ENCODE peak calls at places on chromosomes 3 and 15, in six cellular contexts. F, X, W, B, D and H are unnamed samples. For H3K4me1, the result is how much of the 10 kb centered on the place peaks cover.

GRCh38 chr15:27846722-27847420 is 252.2 kb downstream of the OCA2 start:
- DNase-seq in D (no peak), X (no peak), W (no peak), B (no peak), F (no peak), H (no peak)

GRCh38 chr3:186472466-186473008 is 71.6 kb downstream of the CRYGS start:
- DNase-seq in B (no peak), F (no peak), W (peak), D (no peak), X (no peak), H (no peak)

GRCh38 chr3:186259612-186260383 is 102.2 kb downstream of the DGKG start:
- DNase-seq in B (peak), D (peak), F (peak), X (peak), W (peak), H (peak)

GRCh38 chr15:50066202-50066601 is 52.8 kb downstream of the ATP8B4 start:
- DNase-seq in W (peak), D (no peak), F (no peak), X (peak), B (no peak), H (peak)

GRCh38 chr15:31856581-31856980 is 173.7 kb upstream of the CHRNA7 start:
- DNase-seq in D (no peak), W (no peak), X (no peak), F (no peak), B (no peak), H (no peak)

GRCh38 chr15:53753813-53754212 is 5.7 kb downstream of the WDR72 start:
- DNase-seq in D (no peak), B (no peak), X (no peak), W (no peak), F (no peak), H (no peak)

GRCh38 chr3:108329087-108329486 is 32.7 kb downstream of the HHLA2 start:
- DNase-seq in W (no peak), F (no peak), X (no peak), D (no peak), B (no peak), H (no peak)

GRCh38 chr3:101806491-101806890 is 27.5 kb downstream of the NXPE3 start:
- DNase-seq in B (no peak), D (no peak), W (no peak), X (no peak), F (no peak), H (no peak)

GRCh38 chr3:180829409-180830405 is 82.8 kb upstream of the FXR1 start:
- DNase-seq in D (no peak), F (no peak), B (no peak), W (no peak), X (no peak), H (no peak)

GRCh38 chr3:113242091-113242581 is 30.8 kb downstream of the BOC start:
- DNase-seq in W (peak), X (peak), D (no peak), F (no peak), B (peak), H (peak)

GRCh38 chr3:109927726-109928125 is 590.4 kb upstream of the DPPA4 start:
- DNase-seq in X (peak), D (no peak), W (peak), F (no peak), B (no peak), H (peak)

GRCh38 chr15:99307735-99308134 is 56.5 kb downstream of the LRRC28 start:
- DNase-seq in X (no peak), D (no peak), F (no peak), B (no peak), W (peak), H (peak)

GRCh38 chr3:123153124-123153523 is 48.6 kb upstream of the SEC22A start:
- DNase-seq in B (no peak), F (no peak), X (no peak), D (no peak), W (no peak), H (no peak)

GRCh38 chr3:124409650-124410275 is 320.5 kb upstream of the UMPS start:
- DNase-seq in D (no peak), W (peak), X (peak), F (no peak), B (no peak), H (peak)

GRCh38 chr3:158455406-158455805 is 115.6 kb upstream of the MLF1 start:
- DNase-seq in X (no peak), F (no peak), B (no peak), W (no peak), D (no peak), H (no peak)

GRCh38 chr3:185071401-185071800 is 81.5 kb downstream of the C3orf70 start:
- DNase-seq in X (peak), B (no peak), F (no peak), D (no peak), W (no peak), H (no peak)

GRCh38 chr15:98154863-98155262 is 194.4 kb downstream of the ARRDC4 start:
- DNase-seq in B (no peak), F (no peak), D (no peak), W (peak), X (peak), H (peak)

GRCh38 chr3:148023994-148024393 is 614.8 kb downstream of the ZIC1 start:
- DNase-seq in D (no peak), W (peak), B (no peak), F (no peak), X (no peak), H (peak)

GRCh38 chr3:119098620-119099222 is 47.2 kb upstream of the TEX55 start:
- DNase-seq in W (peak), X (peak), F (no peak), D (peak), B (no peak), H (peak)

GRCh38 chr3:177538064-177538742 is 340.9 kb upstream of the TBL1XR1 start:
- DNase-seq in B (no peak), W (peak), F (no peak), X (no peak), D (no peak), H (peak)

GRCh38 chr3:142724682-142725351 is 983 bp downstream of the TRPC1 start:
- DNase-seq in B (peak), W (peak), F (peak), D (no peak), X (peak), H (peak)

GRCh38 chr3:71092665-71093064 is 490.9 kb downstream of the FOXP1 start:
- DNase-seq in F (no peak), W (no peak), B (no peak), X (no peak), D (no peak), H (no peak)

GRCh38 chr3:195247863-195248189 is 23.1 kb downstream of the XXYLT1 start:
- DNase-seq in D (no peak), W (no peak), X (peak), B (no peak), F (no peak), H (no peak)

GRCh38 chr3:131903988-131904415 is 130.8 kb downstream of the CPNE4 start:
- DNase-seq in X (peak), B (no peak), D (no peak), W (peak), F (no peak), H (peak)

GRCh38 chr3:78823859-78824258 is 943.9 kb downstream of the ROBO1 start:
- DNase-seq in X (peak), D (no peak), F (no peak), W (peak), B (no peak), H (peak)

GRCh38 chr3:64342940-64343691 is 117.8 kb upstream of the PRICKLE2 start:
- DNase-seq in X (peak), F (no peak), W (peak), B (no peak), D (no peak), H (peak)

GRCh38 chr3:75655501-75655904 is 8.6 kb upstream of the FRG2C start:
- DNase-seq in W (no peak), D (no peak), X (peak), F (no peak), B (peak), H (no peak)

GRCh38 chr3:114380233-114380645 is 86.4 kb downstream of the TIGIT start:
- DNase-seq in W (peak), D (no peak), B (no peak), F (no peak), X (peak), H (peak)

GRCh38 chr15:80415331-80415730 is 11.1 kb downstream of the ARNT2 start:
- DNase-seq in B (no peak), X (no peak), W (no peak), F (no peak), D (no peak), H (no peak)

GRCh38 chr3:37922721-37923575 is 61.3 kb downstream of the CTDSPL start:
- DNase-seq in F (no peak), B (no peak), X (no peak), W (peak), D (no peak), H (peak)

GRCh38 chr15:67124911-67125588 is 59.6 kb downstream of the SMAD3 start:
- DNase-seq in F (no peak), X (no peak), B (no peak), W (no peak), D (no peak), H (no peak)
- H2BK15ac ChIP-seq in F (no peak), X (no peak), B (no peak), W (peak), D (no peak), H (peak)

GRCh38 chr3:127736801-127737539 is 64.2 kb downstream of the ABTB1 start:
- DNase-seq in F (no peak), D (no peak), X (no peak), B (no peak), W (no peak), H (no peak)
- H3K4me1 ChIP-seq in F (under half), D (under half), X (under half), B (under half), W (under half), H (half or more)

GRCh38 chr3:99663981-99664380 is 25.6 kb downstream of the COL8A1 start:
- DNase-seq in F (no peak), W (no peak), D (no peak), X (no peak), B (no peak), H (no peak)

GRCh38 chr3:99666201-99666600 is 27.8 kb downstream of the COL8A1 start:
- DNase-seq in D (no peak), B (no peak), W (no peak), F (no peak), X (no peak), H (peak)

GRCh38 chr3:99668044-99668443 is 29.6 kb downstream of the COL8A1 start:
- DNase-seq in W (no peak), D (no peak), F (no peak), B (no peak), X (no peak), H (no peak)

GRCh38 chr3:99662838-99663570 is 24.6 kb downstream of the COL8A1 start:
- DNase-seq in W (no peak), B (peak), D (no peak), F (no peak), X (no peak), H (no peak)

DNA sequence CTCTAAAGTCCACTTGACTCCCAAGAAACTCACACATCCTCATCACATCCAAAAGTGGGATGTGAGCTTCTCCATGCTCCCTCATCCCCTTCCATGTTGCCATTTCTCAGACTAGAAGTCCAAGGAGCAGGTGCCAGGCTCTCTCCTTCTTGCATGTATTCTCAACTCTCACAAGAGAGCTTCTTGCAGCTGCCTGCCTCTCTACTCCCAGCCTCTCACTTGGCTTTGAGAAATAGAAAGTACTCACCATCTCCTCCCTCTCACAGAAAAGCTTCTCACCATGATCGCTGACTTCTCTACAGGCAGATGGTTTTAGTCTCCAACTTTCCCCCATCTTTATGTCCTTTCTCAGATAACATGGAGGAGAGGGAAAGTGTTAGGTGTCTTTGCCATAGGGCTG is 26.6 kb downstream of the COL8A1 start:
- DNase-seq in F (no peak), X (no peak), D (no peak), B (no peak), W (no peak), H (no peak)
- H2AK5ac ChIP-seq in F (no peak), X (no peak), D (no peak), B (no peak), W (no peak), H (no peak)

GRCh38 chr3:42447481-42447880 is 37.1 kb upstream of the LYZL4 start:
- DNase-seq in W (no peak), F (no peak), D (no peak), B (no peak), X (no peak), H (no peak)
- H2BK15ac ChIP-seq in W (no peak), F (no peak), D (no peak), B (no peak), X (no peak), H (no peak)

GRCh38 chr3:183275418-183275817 is 22.4 kb downstream of the B3GNT5 start:
- DNase-seq in B (no peak), F (no peak), D (no peak), X (no peak), W (peak), H (no peak)
- H3K4me1 ChIP-seq in B (under half), F (under half), D (under half), X (under half), W (under half), H (under half)

DNA sequence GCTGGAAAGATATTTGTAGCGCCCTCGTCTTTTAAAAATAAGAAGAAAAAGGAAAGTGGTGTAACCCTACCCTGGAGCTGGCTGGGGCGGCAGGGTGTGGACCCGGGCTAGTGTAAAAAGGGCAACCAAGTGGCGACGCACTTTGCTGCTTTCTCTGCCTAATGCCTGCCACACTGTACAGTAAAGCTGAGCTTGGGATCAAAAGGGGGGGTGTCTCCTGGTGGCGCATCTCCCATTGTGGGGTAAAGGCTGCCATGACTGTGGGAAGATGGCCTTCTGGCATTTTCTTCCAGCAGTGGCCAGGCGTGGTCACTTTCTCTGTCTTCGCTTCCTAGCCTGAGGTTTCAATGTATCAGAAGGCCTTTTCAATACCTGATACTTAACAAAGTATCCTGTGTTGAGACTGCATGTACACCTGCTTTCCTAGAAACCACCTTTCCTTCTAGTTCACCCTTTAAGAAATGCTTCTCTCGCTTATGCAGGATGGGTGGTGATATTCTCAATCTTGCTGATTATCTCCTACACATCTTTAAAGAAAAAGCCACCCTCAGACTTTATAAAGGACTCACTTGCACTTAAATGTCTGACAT is 901 bp downstream of the ARL6IP5 start:
- DNase-seq in X (no peak), W (no peak), D (no peak), F (no peak), B (no peak), H (peak)
- H2AK5ac ChIP-seq in X (no peak), W (peak), D (no peak), F (no peak), B (no peak), H (peak)

DNA sequence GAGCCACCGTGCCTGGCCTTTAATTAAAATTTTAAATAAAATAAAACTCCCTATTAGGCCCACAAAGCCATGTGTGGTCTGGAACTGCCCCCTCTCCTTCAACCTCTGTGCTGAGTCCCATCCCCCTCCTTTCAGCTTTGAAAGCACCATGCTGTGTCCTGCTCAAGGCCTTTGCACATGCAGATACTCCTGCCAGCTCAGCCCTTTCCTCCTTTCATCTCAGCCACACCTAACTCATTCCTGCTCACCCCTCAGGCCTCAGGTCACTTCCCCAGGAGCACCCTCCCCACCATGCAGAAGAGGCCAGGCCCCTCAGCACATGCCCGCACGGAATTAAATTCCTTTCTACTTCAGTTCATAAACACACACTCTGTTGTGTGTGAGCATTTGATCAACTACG is 28.1 kb downstream of the ATRIP start:
- DNase-seq in F (peak), X (peak), W (no peak), B (peak), D (no peak), H (no peak)
- H2BK15ac ChIP-seq in F (no peak), X (no peak), W (no peak), B (no peak), D (no peak), H (no peak)

GRCh38 chr15:36612063-36612788 is 32.8 kb downstream of the CDIN1 start:
- DNase-seq in B (no peak), X (peak), W (peak), D (no peak), F (no peak), H (peak)
- H3K4me1 ChIP-seq in B (under half), X (under half), W (under half), D (under half), F (under half), H (under half)